ENCODE peak calls at places on chromosomes 3 and 15, in ten cellular contexts. One of them, this sample, is unnamed.

GRCh38 chr3:129596194-129597086 is 10.0 kb downstream of the PLXND1 start:
- DNase-seq in fibroblast of pulmonary artery: peak
- DNase-seq in HFF-Myc: no peak
- DNase-seq in astrocyte of the spinal cord: peak
- DNase-seq in heart left ventricle: peak
- DNase-seq in esophagus squamous epithelium: no peak
- DNase-seq in OCI-LY7: no peak
- DNase-seq in Calu3: no peak
- DNase-seq in GM20000: no peak
- DNase-seq in GM12865: no peak
- DNase-seq in this sample: no peak

GRCh38 chr3:186946756-186947375 is 16.5 kb downstream of the ST6GAL1 start:
- DNase-seq in fibroblast of pulmonary artery: no peak
- DNase-seq in GM12865: peak
- DNase-seq in HFF-Myc: no peak
- DNase-seq in heart left ventricle: no peak
- DNase-seq in OCI-LY7: peak
- DNase-seq in esophagus squamous epithelium: no peak
- DNase-seq in Calu3: no peak
- DNase-seq in astrocyte of the spinal cord: no peak
- DNase-seq in GM20000: peak
- DNase-seq in this sample: no peak

GRCh38 chr3:127964816-127965215 is 49.8 kb downstream of the KBTBD12 start:
- DNase-seq in HFF-Myc: no peak
- DNase-seq in esophagus squamous epithelium: no peak
- DNase-seq in astrocyte of the spinal cord: no peak
- DNase-seq in OCI-LY7: no peak
- DNase-seq in fibroblast of pulmonary artery: no peak
- DNase-seq in GM20000: no peak
- DNase-seq in Calu3: no peak
- DNase-seq in heart left ventricle: no peak
- DNase-seq in GM12865: no peak
- DNase-seq in this sample: no peak

GRCh38 chr3:4829031-4829394 is 150.2 kb upstream of the BHLHE40 start:
- DNase-seq in GM12865: peak
- DNase-seq in HFF-Myc: no peak
- DNase-seq in Calu3: no peak
- DNase-seq in astrocyte of the spinal cord: peak
- DNase-seq in esophagus squamous epithelium: no peak
- DNase-seq in GM20000: no peak
- DNase-seq in OCI-LY7: no peak
- DNase-seq in heart left ventricle: no peak
- DNase-seq in fibroblast of pulmonary artery: no peak
- DNase-seq in this sample: no peak

GRCh38 chr3:48507256-48508061 is 3.5 kb upstream of the SHISA5 start:
- DNase-seq in HFF-Myc: peak
- DNase-seq in esophagus squamous epithelium: no peak
- DNase-seq in fibroblast of pulmonary artery: peak
- DNase-seq in astrocyte of the spinal cord: peak
- DNase-seq in Calu3: peak
- DNase-seq in heart left ventricle: peak
- DNase-seq in GM20000: peak
- DNase-seq in OCI-LY7: peak
- DNase-seq in GM12865: peak
- DNase-seq in this sample: peak

GRCh38 chr3:192077795-192078497 is 617.0 kb downstream of the PYDC2 start:
- DNase-seq in fibroblast of pulmonary artery: no peak
- DNase-seq in astrocyte of the spinal cord: no peak
- DNase-seq in GM20000: no peak
- DNase-seq in esophagus squamous epithelium: no peak
- DNase-seq in heart left ventricle: no peak
- DNase-seq in HFF-Myc: no peak
- DNase-seq in OCI-LY7: no peak
- DNase-seq in Calu3: no peak
- DNase-seq in GM12865: no peak
- DNase-seq in this sample: no peak

GRCh38 chr3:14494973-14495300 is 45.2 kb downstream of the GRIP2 start:
- DNase-seq in GM20000: no peak
- DNase-seq in OCI-LY7: no peak
- DNase-seq in Calu3: no peak
- DNase-seq in GM12865: no peak
- DNase-seq in fibroblast of pulmonary artery: no peak
- DNase-seq in esophagus squamous epithelium: no peak
- DNase-seq in astrocyte of the spinal cord: no peak
- DNase-seq in heart left ventricle: no peak
- DNase-seq in HFF-Myc: no peak
- DNase-seq in this sample: no peak

GRCh38 chr15:98914626-98915025 is 93.0 kb downstream of the PGPEP1L start:
- DNase-seq in heart left ventricle: no peak
- DNase-seq in GM20000: no peak
- DNase-seq in Calu3: no peak
- DNase-seq in GM12865: no peak
- DNase-seq in HFF-Myc: peak
- DNase-seq in fibroblast of pulmonary artery: peak
- DNase-seq in OCI-LY7: no peak
- DNase-seq in esophagus squamous epithelium: no peak
- DNase-seq in astrocyte of the spinal cord: peak
- DNase-seq in this sample: no peak

GRCh38 chr15:85414991-85415390 is 34.6 kb downstream of the AKAP13 start:
- DNase-seq in heart left ventricle: no peak
- DNase-seq in GM12865: no peak
- DNase-seq in HFF-Myc: no peak
- DNase-seq in astrocyte of the spinal cord: no peak
- DNase-seq in Calu3: no peak
- DNase-seq in GM20000: no peak
- DNase-seq in esophagus squamous epithelium: no peak
- DNase-seq in fibroblast of pulmonary artery: no peak
- DNase-seq in OCI-LY7: no peak
- DNase-seq in this sample: no peak

GRCh38 chr15:85414037-85414436 is 33.6 kb downstream of the AKAP13 start:
- DNase-seq in heart left ventricle: no peak
- DNase-seq in astrocyte of the spinal cord: no peak
- DNase-seq in Calu3: no peak
- DNase-seq in GM20000: no peak
- DNase-seq in HFF-Myc: no peak
- DNase-seq in fibroblast of pulmonary artery: no peak
- DNase-seq in OCI-LY7: no peak
- DNase-seq in GM12865: no peak
- DNase-seq in esophagus squamous epithelium: no peak
- DNase-seq in this sample: no peak

GRCh38 chr15:85414495-85414894 is 34.1 kb downstream of the AKAP13 start:
- DNase-seq in heart left ventricle: no peak
- DNase-seq in HFF-Myc: no peak
- DNase-seq in astrocyte of the spinal cord: peak
- DNase-seq in esophagus squamous epithelium: no peak
- DNase-seq in GM20000: peak
- DNase-seq in fibroblast of pulmonary artery: peak
- DNase-seq in Calu3: no peak
- DNase-seq in OCI-LY7: no peak
- DNase-seq in GM12865: peak
- DNase-seq in this sample: no peak

GRCh38 chr15:85411992-85412538 is 31.7 kb downstream of the AKAP13 start:
- DNase-seq in esophagus squamous epithelium: no peak
- DNase-seq in Calu3: no peak
- DNase-seq in HFF-Myc: no peak
- DNase-seq in GM12865: peak
- DNase-seq in GM20000: no peak
- DNase-seq in fibroblast of pulmonary artery: peak
- DNase-seq in heart left ventricle: no peak
- DNase-seq in OCI-LY7: no peak
- DNase-seq in astrocyte of the spinal cord: peak
- DNase-seq in this sample: no peak

DNA sequence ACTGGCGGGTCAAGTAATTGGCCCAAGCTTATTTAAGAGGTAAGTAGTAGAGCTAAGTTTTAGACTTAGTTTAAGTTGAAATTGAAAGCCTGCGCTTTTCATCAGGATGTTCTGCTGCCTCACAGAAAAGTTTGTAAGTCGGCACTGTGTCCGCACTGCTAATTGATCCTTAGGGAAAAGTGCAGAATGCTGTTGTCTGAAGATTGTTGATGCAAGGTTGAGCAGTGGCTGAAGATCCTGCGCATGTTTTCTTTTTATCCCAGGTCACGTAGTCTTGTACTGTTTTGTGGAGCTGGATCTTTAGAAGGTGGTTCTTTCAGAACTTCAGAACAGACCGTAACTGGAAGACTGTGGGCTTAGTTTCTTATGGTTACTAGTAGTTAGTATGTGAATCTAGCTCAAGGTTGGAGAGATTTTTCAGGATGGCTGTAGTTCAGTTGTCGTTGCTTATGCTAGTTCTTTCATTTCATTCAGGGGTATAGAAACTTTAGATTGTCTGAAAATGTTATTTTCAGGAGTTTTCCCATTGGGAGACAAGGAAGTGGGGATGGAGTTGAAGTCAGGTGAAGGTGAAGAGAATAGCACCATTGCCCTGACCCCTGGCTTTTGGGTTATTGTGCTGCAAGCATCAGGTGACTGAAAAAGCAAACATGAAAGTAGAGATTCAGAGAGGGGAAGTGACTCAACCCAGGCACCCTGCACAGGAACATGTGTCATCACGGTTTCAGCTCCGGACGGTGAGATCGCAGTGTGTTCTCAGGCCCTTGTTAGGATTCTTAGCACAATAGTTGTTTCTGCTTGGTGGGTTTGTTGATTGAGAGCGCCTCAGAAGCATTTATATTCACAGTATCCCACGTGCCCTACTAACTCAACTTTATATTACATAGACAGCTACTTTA is 32.8 kb downstream of the AKAP13 start:
- DNase-seq in heart left ventricle: peak
- DNase-seq in HFF-Myc: peak
- DNase-seq in esophagus squamous epithelium: peak
- DNase-seq in fibroblast of pulmonary artery: peak
- DNase-seq in OCI-LY7: peak
- DNase-seq in Calu3: peak
- DNase-seq in astrocyte of the spinal cord: peak
- DNase-seq in GM12865: peak
- DNase-seq in GM20000: peak
- DNase-seq in this sample: peak
- TF ChIP-seq CTCF in heart left ventricle: no peak
- TF ChIP-seq CTCF in HFF-Myc: no peak
- TF ChIP-seq CTCF in esophagus squamous epithelium: no peak
- TF ChIP-seq CTCF in fibroblast of pulmonary artery: no peak
- TF ChIP-seq CTCF in OCI-LY7: peak
- TF ChIP-seq CTCF in Calu3: no peak
- TF ChIP-seq CTCF in astrocyte of the spinal cord: no peak
- TF ChIP-seq CTCF in GM12865: peak
- TF ChIP-seq CTCF in GM20000: no peak
- TF ChIP-seq CTCF in this sample: no peak

DNA sequence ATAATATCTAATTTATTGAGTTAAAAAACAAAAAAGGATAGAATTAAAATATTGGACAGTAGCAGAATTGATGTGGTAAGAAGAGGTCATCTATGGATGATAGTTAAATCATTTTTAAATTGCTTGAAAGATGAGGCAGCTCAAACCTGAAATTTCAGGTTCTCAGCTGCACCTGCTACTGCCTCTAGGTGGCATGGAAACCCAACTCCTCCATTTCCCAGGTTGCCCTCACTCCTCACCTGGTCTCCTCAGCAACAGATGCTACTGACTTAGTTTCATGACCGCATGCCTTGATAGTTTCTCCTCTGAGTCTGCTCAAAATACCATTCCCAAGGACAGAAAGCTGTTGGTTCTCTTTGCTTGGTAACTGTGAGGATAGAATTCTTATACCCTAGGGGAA is 148.1 kb downstream of the ABHD5 start:
- DNase-seq in OCI-LY7: peak
- DNase-seq in astrocyte of the spinal cord: no peak
- DNase-seq in heart left ventricle: no peak
- DNase-seq in esophagus squamous epithelium: no peak
- DNase-seq in GM12865: no peak
- DNase-seq in Calu3: no peak
- DNase-seq in fibroblast of pulmonary artery: no peak
- DNase-seq in HFF-Myc: no peak
- DNase-seq in GM20000: no peak
- DNase-seq in this sample: no peak
- TF ChIP-seq CTCF in OCI-LY7: peak
- TF ChIP-seq CTCF in astrocyte of the spinal cord: peak
- TF ChIP-seq CTCF in heart left ventricle: no peak
- TF ChIP-seq CTCF in esophagus squamous epithelium: no peak
- TF ChIP-seq CTCF in GM12865: peak
- TF ChIP-seq CTCF in Calu3: peak
- TF ChIP-seq CTCF in fibroblast of pulmonary artery: no peak
- TF ChIP-seq CTCF in HFF-Myc: no peak
- TF ChIP-seq CTCF in GM20000: no peak
- TF ChIP-seq CTCF in this sample: no peak

DNA sequence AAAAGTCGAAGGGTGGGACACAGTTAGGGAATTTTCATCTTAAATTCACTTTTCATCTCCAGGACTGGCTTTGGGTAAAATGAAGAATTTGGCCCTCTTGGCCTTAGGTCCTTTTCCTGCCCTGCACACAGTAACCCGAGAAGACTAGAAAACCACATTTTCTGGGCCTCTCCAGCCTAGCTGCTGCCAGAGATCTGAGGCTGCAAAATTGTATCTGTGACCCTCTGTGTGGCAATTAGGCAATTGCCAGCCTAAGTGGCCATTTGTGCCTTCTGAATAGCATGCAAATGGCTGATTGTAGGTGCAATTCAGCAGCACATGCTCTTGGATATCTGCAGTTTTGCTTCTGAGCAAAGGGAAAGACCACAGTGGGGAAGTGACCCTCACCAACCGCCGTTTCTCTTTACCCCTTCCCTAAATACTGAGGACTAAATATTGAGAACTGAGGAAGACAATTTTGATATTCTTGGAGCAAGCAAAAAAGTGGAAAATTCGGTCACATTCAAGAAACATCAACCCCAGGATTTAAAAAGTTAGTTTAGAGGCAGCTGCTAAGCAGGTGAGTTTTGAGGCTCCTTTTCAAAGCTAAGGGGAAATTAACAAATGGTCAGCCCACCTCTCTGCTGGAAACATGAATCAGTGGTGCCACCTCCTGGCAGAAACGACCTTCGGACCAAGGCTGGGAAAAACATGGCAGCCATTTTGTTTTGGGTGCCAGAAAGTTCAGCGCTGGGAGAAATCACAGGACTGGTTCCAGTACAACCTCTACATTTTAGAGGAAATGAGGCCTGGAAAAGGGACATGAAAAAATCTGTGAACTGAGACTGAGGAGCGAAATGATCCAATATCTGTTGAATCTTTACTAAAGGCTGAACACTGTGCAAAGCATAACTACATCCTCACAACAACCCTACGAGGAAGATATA is 56.6 kb upstream of the PRTG start:
- DNase-seq in esophagus squamous epithelium: no peak
- DNase-seq in astrocyte of the spinal cord: peak
- DNase-seq in OCI-LY7: peak
- DNase-seq in fibroblast of pulmonary artery: peak
- DNase-seq in GM12865: peak
- DNase-seq in GM20000: peak
- DNase-seq in heart left ventricle: no peak
- DNase-seq in Calu3: peak
- DNase-seq in HFF-Myc: no peak
- DNase-seq in this sample: peak
- TF ChIP-seq CTCF in esophagus squamous epithelium: peak
- TF ChIP-seq CTCF in astrocyte of the spinal cord: peak
- TF ChIP-seq CTCF in OCI-LY7: peak
- TF ChIP-seq CTCF in fibroblast of pulmonary artery: peak
- TF ChIP-seq CTCF in GM12865: peak
- TF ChIP-seq CTCF in GM20000: peak
- TF ChIP-seq CTCF in heart left ventricle: peak
- TF ChIP-seq CTCF in Calu3: peak
- TF ChIP-seq CTCF in HFF-Myc: peak
- TF ChIP-seq CTCF in this sample: peak

DNA sequence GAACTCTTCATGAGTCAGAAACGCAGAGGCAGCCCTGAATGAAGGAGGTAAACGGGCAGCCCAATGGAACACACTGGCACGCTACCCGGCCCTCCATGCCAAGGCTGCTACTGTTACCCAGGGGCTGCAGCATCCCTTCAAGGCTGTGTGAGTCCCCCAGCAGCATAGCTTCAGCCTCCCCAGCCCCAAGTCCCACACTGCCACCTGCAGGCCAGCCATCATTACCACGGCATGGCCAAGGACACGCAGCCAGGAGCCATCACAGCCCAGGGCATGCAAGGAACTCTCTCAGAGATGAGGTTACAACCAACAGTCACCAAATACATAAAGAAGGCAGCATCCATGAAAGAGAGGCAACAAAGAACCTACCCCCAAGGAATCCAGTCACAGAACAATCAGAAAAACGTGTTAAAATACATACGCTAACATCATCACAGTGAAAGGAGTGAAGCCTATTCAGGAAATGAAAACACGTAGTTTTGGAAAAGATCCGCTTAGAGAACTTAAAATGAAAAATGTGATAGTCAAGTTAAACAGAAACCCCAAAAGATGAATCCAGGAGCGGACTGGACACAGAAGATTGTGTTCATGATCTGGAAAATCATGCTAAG is 22.4 kb downstream of the PLA2G4F start:
- DNase-seq in astrocyte of the spinal cord: no peak
- DNase-seq in Calu3: peak
- DNase-seq in OCI-LY7: peak
- DNase-seq in fibroblast of pulmonary artery: peak
- DNase-seq in HFF-Myc: no peak
- DNase-seq in GM20000: peak
- DNase-seq in esophagus squamous epithelium: no peak
- DNase-seq in heart left ventricle: no peak
- DNase-seq in GM12865: peak
- DNase-seq in this sample: peak
- TF ChIP-seq CTCF in astrocyte of the spinal cord: peak
- TF ChIP-seq CTCF in Calu3: no peak
- TF ChIP-seq CTCF in OCI-LY7: peak
- TF ChIP-seq CTCF in fibroblast of pulmonary artery: peak
- TF ChIP-seq CTCF in HFF-Myc: peak
- TF ChIP-seq CTCF in GM20000: peak
- TF ChIP-seq CTCF in esophagus squamous epithelium: peak
- TF ChIP-seq CTCF in heart left ventricle: peak
- TF ChIP-seq CTCF in GM12865: peak
- TF ChIP-seq CTCF in this sample: peak

This sample was measured in activated CD8-positive, alpha-beta T cell treated with anti-CD3 and anti-CD28 coated beads for 36 hours.